ENCODE peak calls at places on chromosomes 2 and 18, in nine cellular contexts. One of them, this sample, is unnamed.

GRCh38 chr2:240197439-240198139 is 57.1 kb upstream of the OTOS start:
- DNase-seq in activated CD8-positive, alpha-beta memory T cell treated with anti-CD3 and anti-CD28 coated beads for 48 hours: no peak
- DNase-seq in HuH-7.5: no peak
- DNase-seq in T-helper 17 cell: no peak
- DNase-seq in germinal center: no peak
- DNase-seq in heart right ventricle: no peak
- DNase-seq in AG09319: no peak
- DNase-seq in globus pallidus: no peak
- DNase-seq in GM19239: no peak
- DNase-seq in this sample: no peak

GRCh38 chr18:62091487-62092120 is 95.3 kb downstream of the PIGN start:
- DNase-seq in activated CD8-positive, alpha-beta memory T cell treated with anti-CD3 and anti-CD28 coated beads for 48 hours: no peak
- DNase-seq in HuH-7.5: no peak
- DNase-seq in T-helper 17 cell: no peak
- DNase-seq in germinal center: no peak
- DNase-seq in heart right ventricle: no peak
- DNase-seq in AG09319: no peak
- DNase-seq in globus pallidus: no peak
- DNase-seq in GM19239: no peak
- DNase-seq in this sample: no peak

GRCh38 chr18:57029761-57030160 is 117.1 kb upstream of the BOD1L2 start:
- DNase-seq in activated CD8-positive, alpha-beta memory T cell treated with anti-CD3 and anti-CD28 coated beads for 48 hours: no peak
- DNase-seq in HuH-7.5: no peak
- DNase-seq in T-helper 17 cell: no peak
- DNase-seq in germinal center: no peak
- DNase-seq in heart right ventricle: no peak
- DNase-seq in AG09319: no peak
- DNase-seq in globus pallidus: no peak
- DNase-seq in GM19239: no peak
- DNase-seq in this sample: no peak

GRCh38 chr18:79684283-79684631 is 4.7 kb downstream of the CTDP1 start:
- DNase-seq in activated CD8-positive, alpha-beta memory T cell treated with anti-CD3 and anti-CD28 coated beads for 48 hours: no peak
- DNase-seq in HuH-7.5: no peak
- DNase-seq in T-helper 17 cell: no peak
- DNase-seq in germinal center: no peak
- DNase-seq in heart right ventricle: no peak
- DNase-seq in AG09319: no peak
- DNase-seq in globus pallidus: no peak
- DNase-seq in GM19239: no peak
- DNase-seq in this sample: no peak

GRCh38 chr18:48218285-48219022 is 190.7 kb downstream of the ZBTB7C start:
- DNase-seq in activated CD8-positive, alpha-beta memory T cell treated with anti-CD3 and anti-CD28 coated beads for 48 hours: no peak
- DNase-seq in HuH-7.5: no peak
- DNase-seq in T-helper 17 cell: no peak
- DNase-seq in germinal center: no peak
- DNase-seq in heart right ventricle: no peak
- DNase-seq in AG09319: no peak
- DNase-seq in globus pallidus: no peak
- DNase-seq in GM19239: no peak
- DNase-seq in this sample: no peak

GRCh38 chr2:201150454-201151020 is 32.4 kb upstream of the CASP10 start:
- DNase-seq in activated CD8-positive, alpha-beta memory T cell treated with anti-CD3 and anti-CD28 coated beads for 48 hours: no peak
- DNase-seq in HuH-7.5: no peak
- DNase-seq in T-helper 17 cell: no peak
- DNase-seq in germinal center: no peak
- DNase-seq in heart right ventricle: no peak
- DNase-seq in AG09319: no peak
- DNase-seq in globus pallidus: no peak
- DNase-seq in GM19239: no peak
- DNase-seq in this sample: no peak

GRCh38 chr2:151525872-151526271 is 116.2 kb downstream of the RIF1 start:
- DNase-seq in activated CD8-positive, alpha-beta memory T cell treated with anti-CD3 and anti-CD28 coated beads for 48 hours: no peak
- DNase-seq in HuH-7.5: no peak
- DNase-seq in T-helper 17 cell: no peak
- DNase-seq in germinal center: peak
- DNase-seq in heart right ventricle: no peak
- DNase-seq in AG09319: no peak
- DNase-seq in globus pallidus: no peak
- DNase-seq in GM19239: no peak
- DNase-seq in this sample: no peak

GRCh38 chr2:238389985-238390682 is 36.6 kb upstream of the ASB1 start:
- DNase-seq in activated CD8-positive, alpha-beta memory T cell treated with anti-CD3 and anti-CD28 coated beads for 48 hours: no peak
- DNase-seq in HuH-7.5: no peak
- DNase-seq in T-helper 17 cell: no peak
- DNase-seq in germinal center: no peak
- DNase-seq in heart right ventricle: no peak
- DNase-seq in AG09319: no peak
- DNase-seq in globus pallidus: no peak
- DNase-seq in GM19239: no peak
- DNase-seq in this sample: peak

GRCh38 chr2:234334146-234334545 is 162.7 kb downstream of the ARL4C start:
- DNase-seq in activated CD8-positive, alpha-beta memory T cell treated with anti-CD3 and anti-CD28 coated beads for 48 hours: no peak
- DNase-seq in HuH-7.5: no peak
- DNase-seq in T-helper 17 cell: no peak
- DNase-seq in germinal center: no peak
- DNase-seq in heart right ventricle: no peak
- DNase-seq in AG09319: no peak
- DNase-seq in globus pallidus: no peak
- DNase-seq in GM19239: no peak
- DNase-seq in this sample: no peak

GRCh38 chr2:172906401-172906811 is 169.2 kb upstream of the MAP3K20 start:
- DNase-seq in activated CD8-positive, alpha-beta memory T cell treated with anti-CD3 and anti-CD28 coated beads for 48 hours: no peak
- DNase-seq in HuH-7.5: no peak
- DNase-seq in T-helper 17 cell: no peak
- DNase-seq in germinal center: no peak
- DNase-seq in heart right ventricle: peak
- DNase-seq in AG09319: no peak
- DNase-seq in globus pallidus: no peak
- DNase-seq in GM19239: no peak
- DNase-seq in this sample: no peak

GRCh38 chr2:161983896-161984295 is 90.1 kb downstream of the DPP4 start:
- DNase-seq in activated CD8-positive, alpha-beta memory T cell treated with anti-CD3 and anti-CD28 coated beads for 48 hours: no peak
- DNase-seq in HuH-7.5: no peak
- DNase-seq in T-helper 17 cell: no peak
- DNase-seq in germinal center: no peak
- DNase-seq in heart right ventricle: no peak
- DNase-seq in AG09319: no peak
- DNase-seq in globus pallidus: no peak
- DNase-seq in GM19239: no peak
- DNase-seq in this sample: no peak

GRCh38 chr2:30136729-30137444 is 9.9 kb upstream of the YPEL5 start:
- DNase-seq in activated CD8-positive, alpha-beta memory T cell treated with anti-CD3 and anti-CD28 coated beads for 48 hours: no peak
- DNase-seq in HuH-7.5: no peak
- DNase-seq in T-helper 17 cell: no peak
- DNase-seq in germinal center: no peak
- DNase-seq in heart right ventricle: no peak
- DNase-seq in AG09319: no peak
- DNase-seq in globus pallidus: no peak
- DNase-seq in GM19239: no peak
- DNase-seq in this sample: no peak

GRCh38 chr2:126761256-126761980 is 105.5 kb downstream of the GYPC start:
- DNase-seq in activated CD8-positive, alpha-beta memory T cell treated with anti-CD3 and anti-CD28 coated beads for 48 hours: no peak
- DNase-seq in HuH-7.5: no peak
- DNase-seq in T-helper 17 cell: no peak
- DNase-seq in germinal center: no peak
- DNase-seq in heart right ventricle: no peak
- DNase-seq in AG09319: no peak
- DNase-seq in globus pallidus: peak
- DNase-seq in GM19239: no peak
- DNase-seq in this sample: no peak

GRCh38 chr2:19295998-19296502 is 62.4 kb downstream of the OSR1 start:
- DNase-seq in activated CD8-positive, alpha-beta memory T cell treated with anti-CD3 and anti-CD28 coated beads for 48 hours: no peak
- DNase-seq in HuH-7.5: no peak
- DNase-seq in T-helper 17 cell: no peak
- DNase-seq in germinal center: no peak
- DNase-seq in heart right ventricle: no peak
- DNase-seq in AG09319: no peak
- DNase-seq in globus pallidus: no peak
- DNase-seq in GM19239: no peak
- DNase-seq in this sample: no peak

GRCh38 chr2:121355488-121355887 is 70.5 kb upstream of the TFCP2L1 start:
- DNase-seq in activated CD8-positive, alpha-beta memory T cell treated with anti-CD3 and anti-CD28 coated beads for 48 hours: no peak
- DNase-seq in HuH-7.5: no peak
- DNase-seq in T-helper 17 cell: no peak
- DNase-seq in germinal center: no peak
- DNase-seq in heart right ventricle: no peak
- DNase-seq in AG09319: no peak
- DNase-seq in globus pallidus: no peak
- DNase-seq in GM19239: no peak
- DNase-seq in this sample: no peak

GRCh38 chr18:8507361-8507760 is 101.9 kb upstream of the RAB12 start:
- DNase-seq in activated CD8-positive, alpha-beta memory T cell treated with anti-CD3 and anti-CD28 coated beads for 48 hours: no peak
- DNase-seq in HuH-7.5: no peak
- DNase-seq in T-helper 17 cell: no peak
- DNase-seq in germinal center: no peak
- DNase-seq in heart right ventricle: no peak
- DNase-seq in AG09319: no peak
- DNase-seq in globus pallidus: no peak
- DNase-seq in GM19239: no peak
- DNase-seq in this sample: no peak

GRCh38 chr2:97748397-97748796 is 35.0 kb downstream of the ZAP70 start:
- DNase-seq in activated CD8-positive, alpha-beta memory T cell treated with anti-CD3 and anti-CD28 coated beads for 48 hours: peak
- DNase-seq in HuH-7.5: peak
- DNase-seq in T-helper 17 cell: peak
- DNase-seq in germinal center: peak
- DNase-seq in heart right ventricle: peak
- DNase-seq in AG09319: no peak
- DNase-seq in globus pallidus: no peak
- DNase-seq in GM19239: no peak
- DNase-seq in this sample: no peak

This sample was measured in psoas muscle.